ENCODE peak calls at places on chromosomes 6 and 20, in six cellular contexts. One of them, this sample, is unnamed.

GRCh38 chr6:128521302-128521632 is 868 bp upstream of the PTPRK start:
- DNase-seq in pancreas: no peak
- DNase-seq in esophagus squamous epithelium: no peak
- DNase-seq in heart right ventricle: no peak
- DNase-seq in ascending aorta: no peak
- DNase-seq in fibroblast of pulmonary artery: peak
- DNase-seq in this sample: no peak

GRCh38 chr6:75145976-75146375 is 59.9 kb downstream of the COL12A1 start:
- DNase-seq in pancreas: no peak
- DNase-seq in esophagus squamous epithelium: no peak
- DNase-seq in heart right ventricle: no peak
- DNase-seq in ascending aorta: no peak
- DNase-seq in fibroblast of pulmonary artery: no peak
- DNase-seq in this sample: no peak

GRCh38 chr20:10490706-10491105 is 55.6 kb downstream of the SLX4IP start:
- DNase-seq in pancreas: no peak
- DNase-seq in esophagus squamous epithelium: no peak
- DNase-seq in heart right ventricle: no peak
- DNase-seq in ascending aorta: no peak
- DNase-seq in fibroblast of pulmonary artery: no peak
- DNase-seq in this sample: no peak

GRCh38 chr20:44309763-44310663 is 989 bp downstream of the FITM2 start:
- DNase-seq in pancreas: no peak
- DNase-seq in esophagus squamous epithelium: no peak
- DNase-seq in heart right ventricle: peak
- DNase-seq in ascending aorta: no peak
- DNase-seq in fibroblast of pulmonary artery: peak
- DNase-seq in this sample: peak

GRCh38 chr20:62834967-62835730 is 18.3 kb downstream of the COL9A3 start:
- DNase-seq in pancreas: peak
- DNase-seq in esophagus squamous epithelium: no peak
- DNase-seq in heart right ventricle: no peak
- DNase-seq in ascending aorta: no peak
- DNase-seq in fibroblast of pulmonary artery: no peak
- DNase-seq in this sample: no peak

GRCh38 chr20:4229415-4229814 is 214.1 kb upstream of the RNF24 start:
- DNase-seq in pancreas: no peak
- DNase-seq in esophagus squamous epithelium: no peak
- DNase-seq in heart right ventricle: no peak
- DNase-seq in ascending aorta: no peak
- DNase-seq in fibroblast of pulmonary artery: no peak
- DNase-seq in this sample: no peak

GRCh38 chr6:131844243-131844841 is 36.5 kb downstream of the ENPP1 start:
- DNase-seq in pancreas: no peak
- DNase-seq in esophagus squamous epithelium: no peak
- DNase-seq in heart right ventricle: no peak
- DNase-seq in ascending aorta: no peak
- DNase-seq in fibroblast of pulmonary artery: peak
- DNase-seq in this sample: no peak

GRCh38 chr6:107655245-107655644 is 165.3 kb downstream of the SOBP start:
- DNase-seq in pancreas: no peak
- DNase-seq in esophagus squamous epithelium: no peak
- DNase-seq in heart right ventricle: no peak
- DNase-seq in ascending aorta: no peak
- DNase-seq in fibroblast of pulmonary artery: no peak
- DNase-seq in this sample: no peak

GRCh38 chr6:30937265-30937664 is 3.5 kb upstream of the MUCL3 start:
- DNase-seq in pancreas: no peak
- DNase-seq in esophagus squamous epithelium: no peak
- DNase-seq in heart right ventricle: no peak
- DNase-seq in ascending aorta: no peak
- DNase-seq in fibroblast of pulmonary artery: no peak
- DNase-seq in this sample: peak

GRCh38 chr6:42692151-42692911 is 30.1 kb downstream of the PRPH2 start:
- DNase-seq in pancreas: no peak
- DNase-seq in esophagus squamous epithelium: no peak
- DNase-seq in heart right ventricle: no peak
- DNase-seq in ascending aorta: no peak
- DNase-seq in fibroblast of pulmonary artery: peak
- DNase-seq in this sample: no peak

GRCh38 chr20:8260837-8261241 is 128.8 kb downstream of the PLCB1 start:
- DNase-seq in pancreas: no peak
- DNase-seq in esophagus squamous epithelium: no peak
- DNase-seq in heart right ventricle: no peak
- DNase-seq in ascending aorta: no peak
- DNase-seq in fibroblast of pulmonary artery: no peak
- DNase-seq in this sample: no peak

GRCh38 chr20:56249244-56249955 is 868 bp downstream of the MC3R start:
- DNase-seq in pancreas: no peak
- DNase-seq in esophagus squamous epithelium: no peak
- DNase-seq in heart right ventricle: no peak
- DNase-seq in ascending aorta: no peak
- DNase-seq in fibroblast of pulmonary artery: peak
- DNase-seq in this sample: no peak

GRCh38 chr6:109304284-109305015 is 77.8 kb downstream of the CD164 start:
- DNase-seq in pancreas: no peak
- DNase-seq in esophagus squamous epithelium: no peak
- DNase-seq in heart right ventricle: no peak
- DNase-seq in ascending aorta: no peak
- DNase-seq in fibroblast of pulmonary artery: peak
- DNase-seq in this sample: no peak

GRCh38 chr6:26438000-26438399 is 2.3 kb upstream of the BTN3A3 start:
- DNase-seq in pancreas: no peak
- DNase-seq in esophagus squamous epithelium: no peak
- DNase-seq in heart right ventricle: no peak
- DNase-seq in ascending aorta: no peak
- DNase-seq in fibroblast of pulmonary artery: no peak
- DNase-seq in this sample: no peak

GRCh38 chr6:149846321-149846720 is 17.8 kb downstream of the LRP11 start:
- DNase-seq in pancreas: no peak
- DNase-seq in esophagus squamous epithelium: no peak
- DNase-seq in heart right ventricle: no peak
- DNase-seq in ascending aorta: no peak
- DNase-seq in fibroblast of pulmonary artery: peak
- DNase-seq in this sample: peak

GRCh38 chr6:55694148-55694547 is 115.2 kb upstream of the HMGCLL1 start:
- DNase-seq in pancreas: no peak
- DNase-seq in esophagus squamous epithelium: no peak
- DNase-seq in heart right ventricle: no peak
- DNase-seq in ascending aorta: no peak
- DNase-seq in fibroblast of pulmonary artery: peak
- DNase-seq in this sample: no peak

GRCh38 chr6:137967689-137968467 is 100.8 kb downstream of the TNFAIP3 start:
- DNase-seq in pancreas: no peak
- DNase-seq in esophagus squamous epithelium: no peak
- DNase-seq in heart right ventricle: no peak
- DNase-seq in ascending aorta: no peak
- DNase-seq in fibroblast of pulmonary artery: peak
- DNase-seq in this sample: no peak

GRCh38 chr6:44007818-44008660 is 119.2 kb downstream of the MRPL14 start:
- DNase-seq in pancreas: no peak
- DNase-seq in esophagus squamous epithelium: no peak
- DNase-seq in heart right ventricle: no peak
- DNase-seq in ascending aorta: no peak
- DNase-seq in fibroblast of pulmonary artery: no peak
- DNase-seq in this sample: peak

GRCh38 chr6:158417760-158418098 is 105.5 kb downstream of the TULP4 start:
- DNase-seq in pancreas: no peak
- DNase-seq in esophagus squamous epithelium: no peak
- DNase-seq in heart right ventricle: no peak
- DNase-seq in ascending aorta: no peak
- DNase-seq in fibroblast of pulmonary artery: peak
- DNase-seq in this sample: no peak

GRCh38 chr6:107600111-107600510 is 110.2 kb downstream of the SOBP start:
- DNase-seq in pancreas: no peak
- DNase-seq in esophagus squamous epithelium: no peak
- DNase-seq in heart right ventricle: no peak
- DNase-seq in ascending aorta: no peak
- DNase-seq in fibroblast of pulmonary artery: no peak
- DNase-seq in this sample: no peak

GRCh38 chr20:17556842-17557674 is 12.8 kb upstream of the DSTN start:
- DNase-seq in pancreas: peak
- DNase-seq in esophagus squamous epithelium: no peak
- DNase-seq in heart right ventricle: peak
- DNase-seq in ascending aorta: no peak
- DNase-seq in fibroblast of pulmonary artery: peak
- DNase-seq in this sample: peak

GRCh38 chr6:41488392-41489129 is 57.6 kb upstream of the FOXP4 start:
- DNase-seq in pancreas: no peak
- DNase-seq in esophagus squamous epithelium: no peak
- DNase-seq in heart right ventricle: no peak
- DNase-seq in ascending aorta: no peak
- DNase-seq in fibroblast of pulmonary artery: peak
- DNase-seq in this sample: no peak

GRCh38 chr6:32178547-32179440 is 589 bp downstream of the RNF5 start:
- DNase-seq in pancreas: no peak
- DNase-seq in esophagus squamous epithelium: no peak
- DNase-seq in heart right ventricle: no peak
- DNase-seq in ascending aorta: no peak
- DNase-seq in fibroblast of pulmonary artery: no peak
- DNase-seq in this sample: peak

GRCh38 chr20:51434556-51435256 is 107.8 kb downstream of the NFATC2 start:
- DNase-seq in pancreas: no peak
- DNase-seq in esophagus squamous epithelium: no peak
- DNase-seq in heart right ventricle: no peak
- DNase-seq in ascending aorta: no peak
- DNase-seq in fibroblast of pulmonary artery: peak
- DNase-seq in this sample: no peak

GRCh38 chr6:163192591-163192990 is 221.9 kb upstream of the QKI start:
- DNase-seq in pancreas: no peak
- DNase-seq in esophagus squamous epithelium: no peak
- DNase-seq in heart right ventricle: no peak
- DNase-seq in ascending aorta: no peak
- DNase-seq in fibroblast of pulmonary artery: no peak
- DNase-seq in this sample: no peak

GRCh38 chr6:152355166-152355565 is 282.0 kb downstream of the SYNE1 start:
- DNase-seq in pancreas: no peak
- DNase-seq in esophagus squamous epithelium: no peak
- DNase-seq in heart right ventricle: no peak
- DNase-seq in ascending aorta: no peak
- DNase-seq in fibroblast of pulmonary artery: no peak
- DNase-seq in this sample: no peak

GRCh38 chr6:138404666-138405337 is 779 bp downstream of the HEBP2 start:
- DNase-seq in pancreas: peak
- DNase-seq in esophagus squamous epithelium: no peak
- DNase-seq in heart right ventricle: peak
- DNase-seq in ascending aorta: no peak
- DNase-seq in fibroblast of pulmonary artery: no peak
- DNase-seq in this sample: peak

GRCh38 chr6:25851961-25852360 is 20.1 kb upstream of the SLC17A1 start:
- DNase-seq in pancreas: no peak
- DNase-seq in esophagus squamous epithelium: no peak
- DNase-seq in heart right ventricle: no peak
- DNase-seq in ascending aorta: no peak
- DNase-seq in fibroblast of pulmonary artery: no peak
- DNase-seq in this sample: no peak

GRCh38 chr6:44667226-44667625 is 279.7 kb downstream of the CDC5L start:
- DNase-seq in pancreas: no peak
- DNase-seq in esophagus squamous epithelium: no peak
- DNase-seq in heart right ventricle: no peak
- DNase-seq in ascending aorta: no peak
- DNase-seq in fibroblast of pulmonary artery: peak
- DNase-seq in this sample: no peak

GRCh38 chr6:132072831-132073230 is 121.7 kb upstream of the CCN2 start:
- DNase-seq in pancreas: no peak
- DNase-seq in esophagus squamous epithelium: no peak
- DNase-seq in heart right ventricle: no peak
- DNase-seq in ascending aorta: no peak
- DNase-seq in fibroblast of pulmonary artery: no peak
- DNase-seq in this sample: no peak

GRCh38 chr6:33914519-33915120 is 110.8 kb upstream of the MLN start:
- DNase-seq in pancreas: no peak
- DNase-seq in esophagus squamous epithelium: no peak
- DNase-seq in heart right ventricle: no peak
- DNase-seq in ascending aorta: no peak
- DNase-seq in fibroblast of pulmonary artery: no peak
- DNase-seq in this sample: no peak

GRCh38 chr6:166412911-166413384 is 30.2 kb upstream of the MPC1 start:
- DNase-seq in pancreas: no peak
- DNase-seq in esophagus squamous epithelium: no peak
- DNase-seq in heart right ventricle: no peak
- DNase-seq in ascending aorta: no peak
- DNase-seq in fibroblast of pulmonary artery: no peak
- DNase-seq in this sample: no peak

GRCh38 chr6:166411721-166412151 is 29.0 kb upstream of the MPC1 start:
- DNase-seq in pancreas: no peak
- DNase-seq in esophagus squamous epithelium: no peak
- DNase-seq in heart right ventricle: no peak
- DNase-seq in ascending aorta: no peak
- DNase-seq in fibroblast of pulmonary artery: no peak
- DNase-seq in this sample: no peak

GRCh38 chr6:166411271-166411670 is 28.5 kb upstream of the MPC1 start:
- DNase-seq in pancreas: no peak
- DNase-seq in esophagus squamous epithelium: no peak
- DNase-seq in heart right ventricle: no peak
- DNase-seq in ascending aorta: no peak
- DNase-seq in fibroblast of pulmonary artery: no peak
- DNase-seq in this sample: no peak

GRCh38 chr6:166413491-166413951 is 30.8 kb upstream of the MPC1 start:
- DNase-seq in pancreas: no peak
- DNase-seq in esophagus squamous epithelium: no peak
- DNase-seq in heart right ventricle: no peak
- DNase-seq in ascending aorta: no peak
- DNase-seq in fibroblast of pulmonary artery: no peak
- DNase-seq in this sample: no peak

GRCh38 chr6:166412156-166412910 is 29.6 kb upstream of the MPC1 start:
- DNase-seq in pancreas: no peak
- DNase-seq in esophagus squamous epithelium: no peak
- DNase-seq in heart right ventricle: no peak
- DNase-seq in ascending aorta: no peak
- DNase-seq in fibroblast of pulmonary artery: no peak
- DNase-seq in this sample: no peak
- H3K4me3 ChIP-seq in pancreas: no peak
- H3K4me3 ChIP-seq in esophagus squamous epithelium: no peak
- H3K4me3 ChIP-seq in heart right ventricle: no peak
- H3K4me3 ChIP-seq in ascending aorta: no peak
- H3K4me3 ChIP-seq in fibroblast of pulmonary artery: no peak
- H3K4me3 ChIP-seq in this sample: no peak

GRCh38 chr6:110615723-110616122 is 139.3 kb upstream of the SLC22A16 start:
- DNase-seq in pancreas: no peak
- DNase-seq in esophagus squamous epithelium: no peak
- DNase-seq in heart right ventricle: no peak
- DNase-seq in ascending aorta: no peak
- DNase-seq in fibroblast of pulmonary artery: no peak
- DNase-seq in this sample: no peak
- H3K4me3 ChIP-seq in pancreas: no peak
- H3K4me3 ChIP-seq in esophagus squamous epithelium: no peak
- H3K4me3 ChIP-seq in heart right ventricle: no peak
- H3K4me3 ChIP-seq in ascending aorta: no peak
- H3K4me3 ChIP-seq in fibroblast of pulmonary artery: no peak
- H3K4me3 ChIP-seq in this sample: no peak

GRCh38 chr20:47102629-47103028 is 208.0 kb downstream of the EYA2 start:
- DNase-seq in pancreas: no peak
- DNase-seq in esophagus squamous epithelium: no peak
- DNase-seq in heart right ventricle: no peak
- DNase-seq in ascending aorta: no peak
- DNase-seq in fibroblast of pulmonary artery: peak
- DNase-seq in this sample: no peak
- H3K4me3 ChIP-seq in pancreas: no peak
- H3K4me3 ChIP-seq in esophagus squamous epithelium: no peak
- H3K4me3 ChIP-seq in heart right ventricle: no peak
- H3K4me3 ChIP-seq in ascending aorta: no peak
- H3K4me3 ChIP-seq in fibroblast of pulmonary artery: no peak
- H3K4me3 ChIP-seq in this sample: no peak

GRCh38 chr6:13524801-13525508 is 37.6 kb upstream of the GFOD1 start:
- DNase-seq in pancreas: no peak
- DNase-seq in esophagus squamous epithelium: no peak
- DNase-seq in heart right ventricle: no peak
- DNase-seq in ascending aorta: no peak
- DNase-seq in fibroblast of pulmonary artery: no peak
- DNase-seq in this sample: no peak
- H3K4me3 ChIP-seq in pancreas: no peak
- H3K4me3 ChIP-seq in esophagus squamous epithelium: no peak
- H3K4me3 ChIP-seq in heart right ventricle: no peak
- H3K4me3 ChIP-seq in ascending aorta: no peak
- H3K4me3 ChIP-seq in fibroblast of pulmonary artery: no peak
- H3K4me3 ChIP-seq in this sample: no peak

This sample was measured in upper lobe of right lung.